ENCODE peak calls at places on chromosomes 1 and 21, in six cellular contexts. Y is iPS-NIHi11; S is LoVo; K is CD4-positive, alpha-beta memory T cell; M is aorta; D is activated T-cell treated with anti-CD3 and anti-CD28 coated beads, Interleukin-2, amount 50 U/mL, for 48 hours. X is an unnamed sample.

GRCh38 chr1:161907266-161907665 is 116.4 kb downstream of the OLFML2B start:
- DNase-seq in D (no peak), M (no peak), S (no peak), Y (no peak), K (no peak), X (no peak)

GRCh38 chr1:111743679-111744101 is 4.5 kb upstream of the INKA2 start:
- DNase-seq in S (no peak), D (peak), M (no peak), K (no peak), Y (no peak), X (no peak)

GRCh38 chr1:51957618-51958017 is 32.9 kb downstream of the RAB3B start:
- DNase-seq in K (no peak), S (no peak), Y (peak), M (no peak), D (no peak), X (no peak)

GRCh38 chr1:8986814-8987190 is 39.4 kb downstream of the SLC2A7 start:
- DNase-seq in M (no peak), K (peak), S (no peak), Y (no peak), D (no peak), X (no peak)

GRCh38 chr1:227766015-227766634 is 30.9 kb downstream of the SNAP47 start:
- DNase-seq in K (peak), M (no peak), S (no peak), Y (no peak), D (peak), X (no peak)

GRCh38 chr1:39979654-39980053 is 24.7 kb downstream of the MFSD2A start:
- DNase-seq in S (no peak), D (no peak), M (no peak), Y (no peak), K (no peak), X (peak)

GRCh38 chr1:236207121-236207520 is 64.8 kb downstream of the GPR137B start:
- DNase-seq in S (no peak), D (no peak), M (peak), Y (no peak), K (no peak), X (no peak)

GRCh38 chr1:93774707-93775106 is 93.1 kb upstream of the BCAR3 start:
- DNase-seq in D (no peak), Y (no peak), K (no peak), M (no peak), S (no peak), X (no peak)

GRCh38 chr1:56064705-56065104 is 514.7 kb downstream of the PLPP3 start:
- DNase-seq in S (peak), K (no peak), Y (no peak), M (no peak), D (no peak), X (no peak)

GRCh38 chr21:41500931-41501381 is 7.0 kb downstream of the TMPRSS2 start:
- DNase-seq in M (no peak), K (no peak), S (peak), D (no peak), Y (no peak), X (no peak)

GRCh38 chr1:185846672-185847440 is 112.7 kb downstream of the HMCN1 start:
- DNase-seq in M (no peak), K (no peak), D (no peak), Y (no peak), S (no peak), X (no peak)

GRCh38 chr1:237050185-237050584 is 8.2 kb downstream of the RYR2 start:
- DNase-seq in Y (no peak), M (no peak), S (no peak), D (no peak), K (no peak), X (no peak)

GRCh38 chr1:15411593-15412487 is 2.2 kb downstream of the EFHD2 start:
- DNase-seq in D (peak), Y (no peak), S (no peak), M (peak), K (peak), X (peak)

GRCh38 chr21:41957991-41958766 is 4.4 kb upstream of the C2CD2 start:
- DNase-seq in K (no peak), S (peak), Y (peak), D (no peak), M (peak), X (peak)

GRCh38 chr21:39715804-39716397 is 29.1 kb upstream of the IGSF5 start:
- DNase-seq in M (peak), S (peak), K (peak), Y (peak), D (peak), X (no peak)

GRCh38 chr1:222736470-222736869 is 532 bp upstream of the FAM177B start:
- DNase-seq in S (no peak), Y (peak), M (no peak), K (no peak), D (no peak), X (no peak)

GRCh38 chr1:109959974-109960744 is 24.4 kb upstream of the AHCYL1 start:
- DNase-seq in M (no peak), S (peak), Y (peak), D (no peak), K (no peak), X (no peak)

GRCh38 chr1:205237526-205238484 is 10.1 kb downstream of the TMCC2 start:
- DNase-seq in D (peak), K (no peak), S (no peak), Y (no peak), M (peak), X (no peak)

GRCh38 chr21:36717901-36718465 is 19.1 kb downstream of the SIM2 start:
- DNase-seq in M (no peak), S (no peak), D (no peak), Y (no peak), K (no peak), X (no peak)

GRCh38 chr1:192610114-192610958 is 25.6 kb upstream of the RGS13 start:
- DNase-seq in D (no peak), Y (no peak), K (no peak), M (no peak), S (peak), X (no peak)

GRCh38 chr21:44413566-44414290 is 41.6 kb upstream of the LRRC3 start:
- DNase-seq in K (no peak), M (peak), Y (no peak), S (no peak), D (no peak), X (no peak)

GRCh38 chr1:184260382-184260781 is 126.4 kb upstream of the C1orf21 start:
- DNase-seq in M (no peak), D (no peak), Y (no peak), K (no peak), S (no peak), X (no peak)

GRCh38 chr1:19113362-19114092 is 96.5 kb downstream of the UBR4 start:
- DNase-seq in D (peak), K (peak), S (peak), M (no peak), Y (peak), X (no peak)

GRCh38 chr21:44972821-44973220 is 33.0 kb downstream of the SLX9 start:
- DNase-seq in D (no peak), K (peak), M (no peak), S (no peak), Y (no peak), X (no peak)

GRCh38 chr1:201594575-201595245 is 55.8 kb downstream of the NAV1 start:
- DNase-seq in S (no peak), Y (peak), M (no peak), K (no peak), D (no peak), X (no peak)

GRCh38 chr1:166391677-166392076 is 224.9 kb upstream of the FAM78B start:
- DNase-seq in M (no peak), K (no peak), S (no peak), D (no peak), Y (no peak), X (no peak)

GRCh38 chr1:229169399-229169798 is 101.5 kb upstream of the RAB4A start:
- DNase-seq in D (no peak), K (no peak), Y (no peak), M (no peak), S (no peak), X (no peak)

GRCh38 chr1:46747683-46748288 is 28.9 kb upstream of the EFCAB14 start:
- DNase-seq in K (no peak), D (no peak), S (peak), Y (peak), M (no peak), X (no peak)

GRCh38 chr21:45554477-45555175 is 12.4 kb upstream of the SLC19A1 start:
- DNase-seq in M (peak), S (peak), Y (peak), K (peak), D (peak), X (peak)

GRCh38 chr1:202812176-202813026 is 1.6 kb downstream of the PCAT6 start:
- DNase-seq in D (no peak), M (no peak), Y (no peak), S (peak), K (no peak), X (no peak)

GRCh38 chr21:26432410-26432809 is 140.7 kb downstream of the CYYR1 start:
- DNase-seq in S (no peak), M (no peak), K (no peak), Y (no peak), D (no peak), X (no peak)

GRCh38 chr1:165376041-165376810 is 19.7 kb upstream of the LMX1A start:
- DNase-seq in S (peak), M (peak), K (peak), D (peak), Y (peak), X (peak)

GRCh38 chr1:42933610-42934009 is 25.1 kb downstream of the SLC2A1 start:
- DNase-seq in M (no peak), D (no peak), K (peak), S (no peak), Y (no peak), X (no peak)

GRCh38 chr1:156284112-156284511 is at the start of gene TMEM79:
- DNase-seq in K (no peak), S (no peak), M (no peak), D (no peak), Y (no peak), X (no peak)

GRCh38 chr1:154697710-154698109 is 89.7 kb upstream of the ADAR start:
- DNase-seq in S (no peak), K (no peak), D (no peak), Y (no peak), M (no peak), X (no peak)

GRCh38 chr1:156262461-156263287 is 14.8 kb upstream of the PAQR6 start:
- DNase-seq in K (no peak), Y (no peak), D (no peak), S (peak), M (no peak), X (no peak)

GRCh38 chr1:206083750-206084149 is 30.8 kb downstream of the RHEX start:
- DNase-seq in Y (no peak), M (no peak), D (no peak), K (no peak), S (no peak), X (no peak)